ENCODE peak calls at places on chromosome 13, in four cellular contexts. One of them, this sample, is unnamed.

GRCh38 chr13:48315981-48316380 is 12.4 kb downstream of the RB1 start:
- DNase-seq in NCI-H1417: no peak
- DNase-seq in activated CD8-positive, alpha-beta memory T cell treated with anti-CD3 and anti-CD28 coated beads, Interleukin-2, amount 50 U/mL, for 48 hours: no peak
- DNase-seq in coronary artery: no peak
- DNase-seq in this sample: no peak

GRCh38 chr13:50587122-50587521 is 256.4 kb downstream of the DLEU7 start:
- DNase-seq in coronary artery: no peak
- DNase-seq in activated CD8-positive, alpha-beta memory T cell treated with anti-CD3 and anti-CD28 coated beads, Interleukin-2, amount 50 U/mL, for 48 hours: no peak
- DNase-seq in NCI-H1417: no peak
- DNase-seq in this sample: no peak

GRCh38 chr13:70183041-70183440 is 74.8 kb upstream of the KLHL1 start:
- DNase-seq in coronary artery: no peak
- DNase-seq in NCI-H1417: no peak
- DNase-seq in activated CD8-positive, alpha-beta memory T cell treated with anti-CD3 and anti-CD28 coated beads, Interleukin-2, amount 50 U/mL, for 48 hours: no peak
- DNase-seq in this sample: no peak

GRCh38 chr13:99740261-99740979 is 231.1 kb downstream of the ZIC5 start:
- DNase-seq in NCI-H1417: peak; percentile 54
- DNase-seq in coronary artery: no peak
- DNase-seq in activated CD8-positive, alpha-beta memory T cell treated with anti-CD3 and anti-CD28 coated beads, Interleukin-2, amount 50 U/mL, for 48 hours: no peak
- DNase-seq in this sample: no peak

GRCh38 chr13:113125506-113126264 is 3.1 kb downstream of the F10 start:
- DNase-seq in NCI-H1417: no peak
- DNase-seq in activated CD8-positive, alpha-beta memory T cell treated with anti-CD3 and anti-CD28 coated beads, Interleukin-2, amount 50 U/mL, for 48 hours: peak; percentile 18
- DNase-seq in coronary artery: peak; percentile 63
- DNase-seq in this sample: no peak

GRCh38 chr13:33193428-33193974 is 92.1 kb downstream of the STARD13 start:
- DNase-seq in NCI-H1417: no peak
- DNase-seq in coronary artery: no peak
- DNase-seq in activated CD8-positive, alpha-beta memory T cell treated with anti-CD3 and anti-CD28 coated beads, Interleukin-2, amount 50 U/mL, for 48 hours: no peak
- DNase-seq in this sample: no peak

GRCh38 chr13:92952161-92952560 is 274.4 kb upstream of the GPC6 start:
- DNase-seq in activated CD8-positive, alpha-beta memory T cell treated with anti-CD3 and anti-CD28 coated beads, Interleukin-2, amount 50 U/mL, for 48 hours: no peak
- DNase-seq in coronary artery: no peak
- DNase-seq in NCI-H1417: no peak
- DNase-seq in this sample: no peak

GRCh38 chr13:114055766-114056165 is 76.7 kb downstream of the RASA3 start:
- DNase-seq in NCI-H1417: no peak
- DNase-seq in activated CD8-positive, alpha-beta memory T cell treated with anti-CD3 and anti-CD28 coated beads, Interleukin-2, amount 50 U/mL, for 48 hours: no peak
- DNase-seq in coronary artery: no peak
- DNase-seq in this sample: no peak

GRCh38 chr13:71067164-71067815 is 799.7 kb downstream of the DACH1 start:
- DNase-seq in NCI-H1417: no peak
- DNase-seq in activated CD8-positive, alpha-beta memory T cell treated with anti-CD3 and anti-CD28 coated beads, Interleukin-2, amount 50 U/mL, for 48 hours: no peak
- DNase-seq in coronary artery: no peak
- DNase-seq in this sample: no peak

GRCh38 chr13:113742000-113742441 is 17.0 kb upstream of the TMEM255B start:
- DNase-seq in NCI-H1417: no peak
- DNase-seq in coronary artery: no peak
- DNase-seq in activated CD8-positive, alpha-beta memory T cell treated with anti-CD3 and anti-CD28 coated beads, Interleukin-2, amount 50 U/mL, for 48 hours: no peak
- DNase-seq in this sample: no peak

GRCh38 chr13:24630851-24631341 is 49.3 kb upstream of the ATP12A start:
- DNase-seq in activated CD8-positive, alpha-beta memory T cell treated with anti-CD3 and anti-CD28 coated beads, Interleukin-2, amount 50 U/mL, for 48 hours: no peak
- DNase-seq in NCI-H1417: no peak
- DNase-seq in coronary artery: no peak
- DNase-seq in this sample: no peak

GRCh38 chr13:42812311-42812710 is 30.9 kb downstream of the FAM216B start:
- DNase-seq in activated CD8-positive, alpha-beta memory T cell treated with anti-CD3 and anti-CD28 coated beads, Interleukin-2, amount 50 U/mL, for 48 hours: no peak
- DNase-seq in coronary artery: no peak
- DNase-seq in NCI-H1417: no peak
- DNase-seq in this sample: no peak

GRCh38 chr13:44437356-44438233 is 64.0 kb downstream of the SERP2 start:
- DNase-seq in activated CD8-positive, alpha-beta memory T cell treated with anti-CD3 and anti-CD28 coated beads, Interleukin-2, amount 50 U/mL, for 48 hours: no peak
- DNase-seq in NCI-H1417: peak; percentile 22
- DNase-seq in coronary artery: no peak
- DNase-seq in this sample: no peak

GRCh38 chr13:99182439-99182838 is 18.2 kb upstream of the UBAC2 start:
- DNase-seq in NCI-H1417: no peak
- DNase-seq in coronary artery: no peak
- DNase-seq in activated CD8-positive, alpha-beta memory T cell treated with anti-CD3 and anti-CD28 coated beads, Interleukin-2, amount 50 U/mL, for 48 hours: no peak
- DNase-seq in this sample: no peak

GRCh38 chr13:58472483-58472882 is 840.9 kb downstream of the PCDH17 start:
- DNase-seq in NCI-H1417: no peak
- DNase-seq in coronary artery: no peak
- DNase-seq in activated CD8-positive, alpha-beta memory T cell treated with anti-CD3 and anti-CD28 coated beads, Interleukin-2, amount 50 U/mL, for 48 hours: no peak
- DNase-seq in this sample: no peak

GRCh38 chr13:83995930-83996329 is 113.7 kb upstream of the SLITRK1 start:
- DNase-seq in activated CD8-positive, alpha-beta memory T cell treated with anti-CD3 and anti-CD28 coated beads, Interleukin-2, amount 50 U/mL, for 48 hours: no peak
- DNase-seq in NCI-H1417: no peak
- DNase-seq in coronary artery: no peak
- DNase-seq in this sample: no peak

GRCh38 chr13:26658491-26658890 is 101.0 kb downstream of the WASF3 start:
- DNase-seq in NCI-H1417: peak; percentile 11
- DNase-seq in coronary artery: no peak
- DNase-seq in activated CD8-positive, alpha-beta memory T cell treated with anti-CD3 and anti-CD28 coated beads, Interleukin-2, amount 50 U/mL, for 48 hours: no peak
- DNase-seq in this sample: no peak

GRCh38 chr13:110576736-110577476 is 15.4 kb upstream of the RAB20 start:
- DNase-seq in NCI-H1417: no peak
- DNase-seq in activated CD8-positive, alpha-beta memory T cell treated with anti-CD3 and anti-CD28 coated beads, Interleukin-2, amount 50 U/mL, for 48 hours: no peak
- DNase-seq in coronary artery: no peak
- DNase-seq in this sample: no peak

GRCh38 chr13:73715114-73715909 is 418.9 kb downstream of the KLF12 start:
- DNase-seq in NCI-H1417: no peak
- DNase-seq in activated CD8-positive, alpha-beta memory T cell treated with anti-CD3 and anti-CD28 coated beads, Interleukin-2, amount 50 U/mL, for 48 hours: no peak
- DNase-seq in coronary artery: no peak
- DNase-seq in this sample: no peak

GRCh38 chr13:109787135-109787954 is 962 bp upstream of the IRS2 start:
- DNase-seq in coronary artery: peak; percentile 78
- DNase-seq in NCI-H1417: peak; percentile 97
- DNase-seq in activated CD8-positive, alpha-beta memory T cell treated with anti-CD3 and anti-CD28 coated beads, Interleukin-2, amount 50 U/mL, for 48 hours: peak; percentile 64
- DNase-seq in this sample: peak; percentile 52

GRCh38 chr13:49627831-49628652 is at the start of gene ARL11:
- DNase-seq in coronary artery: no peak
- DNase-seq in NCI-H1417: no peak
- DNase-seq in activated CD8-positive, alpha-beta memory T cell treated with anti-CD3 and anti-CD28 coated beads, Interleukin-2, amount 50 U/mL, for 48 hours: peak; percentile 79
- DNase-seq in this sample: peak; percentile 21

GRCh38 chr13:43698743-43699142 is 88.0 kb downstream of the ENOX1 start:
- DNase-seq in activated CD8-positive, alpha-beta memory T cell treated with anti-CD3 and anti-CD28 coated beads, Interleukin-2, amount 50 U/mL, for 48 hours: no peak
- DNase-seq in NCI-H1417: no peak
- DNase-seq in coronary artery: no peak
- DNase-seq in this sample: no peak

GRCh38 chr13:80716610-80717081 is 375.7 kb upstream of the SPRY2 start:
- DNase-seq in coronary artery: no peak
- DNase-seq in activated CD8-positive, alpha-beta memory T cell treated with anti-CD3 and anti-CD28 coated beads, Interleukin-2, amount 50 U/mL, for 48 hours: no peak
- DNase-seq in NCI-H1417: peak; percentile 72
- DNase-seq in this sample: no peak

GRCh38 chr13:94761407-94761806 is 49.1 kb upstream of the SOX21 start:
- DNase-seq in activated CD8-positive, alpha-beta memory T cell treated with anti-CD3 and anti-CD28 coated beads, Interleukin-2, amount 50 U/mL, for 48 hours: no peak
- DNase-seq in coronary artery: no peak
- DNase-seq in NCI-H1417: no peak
- DNase-seq in this sample: no peak

GRCh38 chr13:51645154-51645650 is 60.9 kb downstream of the WDFY2 start:
- DNase-seq in NCI-H1417: no peak
- DNase-seq in activated CD8-positive, alpha-beta memory T cell treated with anti-CD3 and anti-CD28 coated beads, Interleukin-2, amount 50 U/mL, for 48 hours: no peak
- DNase-seq in coronary artery: no peak
- DNase-seq in this sample: no peak

GRCh38 chr13:48908381-48909087 is 67.2 kb upstream of the FNDC3A start:
- DNase-seq in activated CD8-positive, alpha-beta memory T cell treated with anti-CD3 and anti-CD28 coated beads, Interleukin-2, amount 50 U/mL, for 48 hours: no peak
- DNase-seq in coronary artery: no peak
- DNase-seq in NCI-H1417: no peak
- DNase-seq in this sample: no peak

GRCh38 chr13:36101157-36101556 is 30.0 kb downstream of the DCLK1 start:
- DNase-seq in coronary artery: no peak
- DNase-seq in NCI-H1417: peak; percentile 17
- DNase-seq in activated CD8-positive, alpha-beta memory T cell treated with anti-CD3 and anti-CD28 coated beads, Interleukin-2, amount 50 U/mL, for 48 hours: no peak
- DNase-seq in this sample: no peak

GRCh38 chr13:59391696-59392095 is 772.0 kb downstream of the DIAPH3 start:
- DNase-seq in activated CD8-positive, alpha-beta memory T cell treated with anti-CD3 and anti-CD28 coated beads, Interleukin-2, amount 50 U/mL, for 48 hours: peak; percentile 50
- DNase-seq in coronary artery: no peak
- DNase-seq in NCI-H1417: peak; percentile 70
- DNase-seq in this sample: peak; percentile 14

GRCh38 chr13:74047925-74048324 is 86.3 kb downstream of the KLF12 start:
- DNase-seq in activated CD8-positive, alpha-beta memory T cell treated with anti-CD3 and anti-CD28 coated beads, Interleukin-2, amount 50 U/mL, for 48 hours: no peak
- DNase-seq in coronary artery: no peak
- DNase-seq in NCI-H1417: no peak
- DNase-seq in this sample: no peak

GRCh38 chr13:110359840-110360301 is 52.8 kb downstream of the COL4A2 start:
- DNase-seq in NCI-H1417: no peak
- DNase-seq in activated CD8-positive, alpha-beta memory T cell treated with anti-CD3 and anti-CD28 coated beads, Interleukin-2, amount 50 U/mL, for 48 hours: no peak
- DNase-seq in coronary artery: peak; percentile 69
- DNase-seq in this sample: no peak

GRCh38 chr13:107669356-107669755 is 546.0 kb downstream of the LIG4 start:
- DNase-seq in NCI-H1417: peak; percentile 36
- DNase-seq in activated CD8-positive, alpha-beta memory T cell treated with anti-CD3 and anti-CD28 coated beads, Interleukin-2, amount 50 U/mL, for 48 hours: no peak
- DNase-seq in coronary artery: no peak
- DNase-seq in this sample: no peak

GRCh38 chr13:108734676-108735075 is 105.3 kb downstream of the MYO16 start:
- DNase-seq in NCI-H1417: no peak
- DNase-seq in coronary artery: no peak
- DNase-seq in activated CD8-positive, alpha-beta memory T cell treated with anti-CD3 and anti-CD28 coated beads, Interleukin-2, amount 50 U/mL, for 48 hours: no peak
- DNase-seq in this sample: no peak

GRCh38 chr13:40149611-40150283 is 494.3 kb downstream of the COG6 start:
- DNase-seq in activated CD8-positive, alpha-beta memory T cell treated with anti-CD3 and anti-CD28 coated beads, Interleukin-2, amount 50 U/mL, for 48 hours: no peak
- DNase-seq in NCI-H1417: no peak
- DNase-seq in coronary artery: no peak
- DNase-seq in this sample: peak; percentile 10